ENCODE peak calls at places on chromosomes 5 and 9, in eight cellular contexts. One of them, this sample, is unnamed.

GRCh38 chr5:74412064-74412463 is 228.5 kb downstream of the ENC1 start:
- DNase-seq in stimulated activated CD4-positive, alpha-beta T cell treated with anti-CD3 and anti-CD28 coated beads, Interleukin-2, amount 100 ng/mL, for 24 hours: no peak
- DNase-seq in EL: no peak
- DNase-seq in CD8-positive, alpha-beta memory T cell: no peak
- DNase-seq in epithelial cell of proximal tubule: no peak
- DNase-seq in NCI-H2081: no peak
- DNase-seq in amniotic stem cell: no peak
- DNase-seq in GM13977: no peak
- DNase-seq in this sample: no peak

GRCh38 chr5:80481019-80481893 is 6.6 kb upstream of the FAM151B start:
- DNase-seq in stimulated activated CD4-positive, alpha-beta T cell treated with anti-CD3 and anti-CD28 coated beads, Interleukin-2, amount 100 ng/mL, for 24 hours: peak; percentile 22
- DNase-seq in EL: peak; percentile 62
- DNase-seq in CD8-positive, alpha-beta memory T cell: no peak
- DNase-seq in epithelial cell of proximal tubule: no peak
- DNase-seq in NCI-H2081: peak; percentile 14
- DNase-seq in amniotic stem cell: peak; percentile 40
- DNase-seq in GM13977: peak; percentile 48
- DNase-seq in this sample: no peak

GRCh38 chr5:54093081-54093492 is 217.3 kb downstream of the ARL15 start:
- DNase-seq in stimulated activated CD4-positive, alpha-beta T cell treated with anti-CD3 and anti-CD28 coated beads, Interleukin-2, amount 100 ng/mL, for 24 hours: no peak
- DNase-seq in EL: peak; percentile 52
- DNase-seq in CD8-positive, alpha-beta memory T cell: no peak
- DNase-seq in epithelial cell of proximal tubule: no peak
- DNase-seq in NCI-H2081: peak; percentile 62
- DNase-seq in amniotic stem cell: no peak
- DNase-seq in GM13977: no peak
- DNase-seq in this sample: no peak

GRCh38 chr5:59275537-59276276 is 617.8 kb downstream of the PDE4D start:
- DNase-seq in stimulated activated CD4-positive, alpha-beta T cell treated with anti-CD3 and anti-CD28 coated beads, Interleukin-2, amount 100 ng/mL, for 24 hours: no peak
- DNase-seq in EL: peak; percentile 27
- DNase-seq in CD8-positive, alpha-beta memory T cell: no peak
- DNase-seq in epithelial cell of proximal tubule: no peak
- DNase-seq in NCI-H2081: no peak
- DNase-seq in amniotic stem cell: no peak
- DNase-seq in GM13977: no peak
- DNase-seq in this sample: no peak

GRCh38 chr5:172717481-172718195 is 53.4 kb downstream of the DUSP1 start:
- DNase-seq in stimulated activated CD4-positive, alpha-beta T cell treated with anti-CD3 and anti-CD28 coated beads, Interleukin-2, amount 100 ng/mL, for 24 hours: no peak
- DNase-seq in EL: no peak
- DNase-seq in CD8-positive, alpha-beta memory T cell: no peak
- DNase-seq in epithelial cell of proximal tubule: no peak
- DNase-seq in NCI-H2081: no peak
- DNase-seq in amniotic stem cell: no peak
- DNase-seq in GM13977: no peak
- DNase-seq in this sample: no peak

GRCh38 chr5:42908086-42908485 is 96.4 kb upstream of the SELENOP start:
- DNase-seq in stimulated activated CD4-positive, alpha-beta T cell treated with anti-CD3 and anti-CD28 coated beads, Interleukin-2, amount 100 ng/mL, for 24 hours: no peak
- DNase-seq in EL: no peak
- DNase-seq in CD8-positive, alpha-beta memory T cell: no peak
- DNase-seq in epithelial cell of proximal tubule: no peak
- DNase-seq in NCI-H2081: no peak
- DNase-seq in amniotic stem cell: no peak
- DNase-seq in GM13977: no peak
- DNase-seq in this sample: no peak

GRCh38 chr5:53350991-53351770 is 129.2 kb upstream of the FST start:
- DNase-seq in stimulated activated CD4-positive, alpha-beta T cell treated with anti-CD3 and anti-CD28 coated beads, Interleukin-2, amount 100 ng/mL, for 24 hours: no peak
- DNase-seq in EL: peak; percentile 48
- DNase-seq in CD8-positive, alpha-beta memory T cell: no peak
- DNase-seq in epithelial cell of proximal tubule: no peak
- DNase-seq in NCI-H2081: no peak
- DNase-seq in amniotic stem cell: no peak
- DNase-seq in GM13977: no peak
- DNase-seq in this sample: no peak

GRCh38 chr9:113454914-113455761 is 8.4 kb upstream of the RGS3 start:
- DNase-seq in stimulated activated CD4-positive, alpha-beta T cell treated with anti-CD3 and anti-CD28 coated beads, Interleukin-2, amount 100 ng/mL, for 24 hours: no peak
- DNase-seq in EL: peak; percentile 86
- DNase-seq in CD8-positive, alpha-beta memory T cell: no peak
- DNase-seq in epithelial cell of proximal tubule: no peak
- DNase-seq in NCI-H2081: no peak
- DNase-seq in amniotic stem cell: peak; percentile 83
- DNase-seq in GM13977: no peak
- DNase-seq in this sample: no peak

GRCh38 chr5:143806568-143806967 is 5.4 kb upstream of the HMHB1 start:
- DNase-seq in stimulated activated CD4-positive, alpha-beta T cell treated with anti-CD3 and anti-CD28 coated beads, Interleukin-2, amount 100 ng/mL, for 24 hours: no peak
- DNase-seq in EL: no peak
- DNase-seq in CD8-positive, alpha-beta memory T cell: no peak
- DNase-seq in epithelial cell of proximal tubule: no peak
- DNase-seq in NCI-H2081: no peak
- DNase-seq in amniotic stem cell: no peak
- DNase-seq in GM13977: no peak
- DNase-seq in this sample: no peak

GRCh38 chr9:87537625-87538024 is 40.0 kb downstream of the DAPK1 start:
- DNase-seq in stimulated activated CD4-positive, alpha-beta T cell treated with anti-CD3 and anti-CD28 coated beads, Interleukin-2, amount 100 ng/mL, for 24 hours: no peak
- DNase-seq in EL: no peak
- DNase-seq in CD8-positive, alpha-beta memory T cell: no peak
- DNase-seq in epithelial cell of proximal tubule: no peak
- DNase-seq in NCI-H2081: no peak
- DNase-seq in amniotic stem cell: no peak
- DNase-seq in GM13977: no peak
- DNase-seq in this sample: no peak

GRCh38 chr5:76818844-76819831 is at the start of gene F2RL1:
- DNase-seq in stimulated activated CD4-positive, alpha-beta T cell treated with anti-CD3 and anti-CD28 coated beads, Interleukin-2, amount 100 ng/mL, for 24 hours: peak; percentile 65
- DNase-seq in EL: peak; percentile 81
- DNase-seq in CD8-positive, alpha-beta memory T cell: peak; percentile 40
- DNase-seq in epithelial cell of proximal tubule: no peak
- DNase-seq in NCI-H2081: peak; percentile 77
- DNase-seq in amniotic stem cell: no peak
- DNase-seq in GM13977: no peak
- DNase-seq in this sample: no peak

GRCh38 chr5:113293613-113294340 is 141.0 kb downstream of the TSSK1B start:
- DNase-seq in stimulated activated CD4-positive, alpha-beta T cell treated with anti-CD3 and anti-CD28 coated beads, Interleukin-2, amount 100 ng/mL, for 24 hours: peak; percentile 16
- DNase-seq in EL: peak; percentile 26
- DNase-seq in CD8-positive, alpha-beta memory T cell: no peak
- DNase-seq in epithelial cell of proximal tubule: no peak
- DNase-seq in NCI-H2081: no peak
- DNase-seq in amniotic stem cell: no peak
- DNase-seq in GM13977: peak; percentile 40
- DNase-seq in this sample: no peak

GRCh38 chr5:107985144-107985543 is 314.4 kb upstream of the EFNA5 start:
- DNase-seq in stimulated activated CD4-positive, alpha-beta T cell treated with anti-CD3 and anti-CD28 coated beads, Interleukin-2, amount 100 ng/mL, for 24 hours: no peak
- DNase-seq in EL: no peak
- DNase-seq in CD8-positive, alpha-beta memory T cell: no peak
- DNase-seq in epithelial cell of proximal tubule: no peak
- DNase-seq in NCI-H2081: no peak
- DNase-seq in amniotic stem cell: no peak
- DNase-seq in GM13977: no peak
- DNase-seq in this sample: no peak

GRCh38 chr9:36991516-36992134 is 42.4 kb downstream of the PAX5 start:
- DNase-seq in stimulated activated CD4-positive, alpha-beta T cell treated with anti-CD3 and anti-CD28 coated beads, Interleukin-2, amount 100 ng/mL, for 24 hours: peak; percentile 67
- DNase-seq in EL: peak; percentile 41
- DNase-seq in CD8-positive, alpha-beta memory T cell: no peak
- DNase-seq in epithelial cell of proximal tubule: no peak
- DNase-seq in NCI-H2081: peak; percentile 45
- DNase-seq in amniotic stem cell: no peak
- DNase-seq in GM13977: peak; percentile 66
- DNase-seq in this sample: no peak

GRCh38 chr9:109417585-109418544 is 80.2 kb downstream of the PTPN3 start:
- DNase-seq in stimulated activated CD4-positive, alpha-beta T cell treated with anti-CD3 and anti-CD28 coated beads, Interleukin-2, amount 100 ng/mL, for 24 hours: no peak
- DNase-seq in EL: no peak
- DNase-seq in CD8-positive, alpha-beta memory T cell: no peak
- DNase-seq in epithelial cell of proximal tubule: no peak
- DNase-seq in NCI-H2081: no peak
- DNase-seq in amniotic stem cell: no peak
- DNase-seq in GM13977: no peak
- DNase-seq in this sample: no peak